ENCODE peak calls at places on chromosomes 5 and 9, in four cellular contexts. R is ovary, A is spleen, Q is uterus. L is an unnamed sample.

GRCh38 chr5:6710551-6711318 is 2.5 kb upstream of the TENT4A start:
- DNase-seq in R (no peak), A (no peak), Q (no peak), L (no peak)

GRCh38 chr9:34123682-34124081 is 2.8 kb downstream of the DCAF12 start:
- DNase-seq in R (no peak), A (peak), Q (no peak), L (peak)

GRCh38 chr5:91978221-91978882 is 595.2 kb upstream of the ARRDC3 start:
- DNase-seq in R (no peak), A (no peak), Q (no peak), L (no peak)

GRCh38 chr5:55445817-55446216 is 88.9 kb downstream of the PLPP1 start:
- DNase-seq in R (no peak), A (no peak), Q (no peak), L (no peak)

GRCh38 chr9:21550392-21550791 is 68.3 kb upstream of the IFNE start:
- DNase-seq in R (no peak), A (no peak), Q (no peak), L (no peak)

GRCh38 chr5:167652690-167653089 is 638.8 kb upstream of the WWC1 start:
- DNase-seq in R (no peak), A (no peak), Q (no peak), L (no peak)

GRCh38 chr5:65914644-65915196 is 11.7 kb upstream of the ERBIN start:
- DNase-seq in R (no peak), A (no peak), Q (no peak), L (no peak)

GRCh38 chr5:78243091-78243490 is 51.4 kb downstream of the AP3B1 start:
- DNase-seq in R (no peak), A (no peak), Q (no peak), L (no peak)

GRCh38 chr9:135344523-135344901 is 135.1 kb upstream of the PPP1R26 start:
- DNase-seq in R (no peak), A (peak), Q (no peak), L (no peak)

GRCh38 chr5:126370796-126371718 is 52.2 kb upstream of the GRAMD2B start:
- DNase-seq in R (no peak), A (no peak), Q (no peak), L (no peak)

GRCh38 chr5:133900498-133901270 is 67.7 kb downstream of the C5orf15 start:
- DNase-seq in R (no peak), A (no peak), Q (no peak), L (peak)

GRCh38 chr5:133904641-133905040 is 63.8 kb downstream of the C5orf15 start:
- DNase-seq in R (no peak), A (no peak), Q (no peak), L (no peak)

GRCh38 chr5:133899506-133899905 is 68.9 kb downstream of the C5orf15 start:
- DNase-seq in R (no peak), A (no peak), Q (no peak), L (no peak)

GRCh38 chr5:133905494-133905893 is 62.9 kb downstream of the C5orf15 start:
- DNase-seq in R (no peak), A (no peak), Q (no peak), L (peak)

GRCh38 chr5:133902521-133903118 is 65.8 kb downstream of the C5orf15 start:
- DNase-seq in R (no peak), A (no peak), Q (no peak), L (peak)
- TF ChIP-seq POLR2A in R (no peak), A (no peak), Q (no peak), L (peak)

DNA sequence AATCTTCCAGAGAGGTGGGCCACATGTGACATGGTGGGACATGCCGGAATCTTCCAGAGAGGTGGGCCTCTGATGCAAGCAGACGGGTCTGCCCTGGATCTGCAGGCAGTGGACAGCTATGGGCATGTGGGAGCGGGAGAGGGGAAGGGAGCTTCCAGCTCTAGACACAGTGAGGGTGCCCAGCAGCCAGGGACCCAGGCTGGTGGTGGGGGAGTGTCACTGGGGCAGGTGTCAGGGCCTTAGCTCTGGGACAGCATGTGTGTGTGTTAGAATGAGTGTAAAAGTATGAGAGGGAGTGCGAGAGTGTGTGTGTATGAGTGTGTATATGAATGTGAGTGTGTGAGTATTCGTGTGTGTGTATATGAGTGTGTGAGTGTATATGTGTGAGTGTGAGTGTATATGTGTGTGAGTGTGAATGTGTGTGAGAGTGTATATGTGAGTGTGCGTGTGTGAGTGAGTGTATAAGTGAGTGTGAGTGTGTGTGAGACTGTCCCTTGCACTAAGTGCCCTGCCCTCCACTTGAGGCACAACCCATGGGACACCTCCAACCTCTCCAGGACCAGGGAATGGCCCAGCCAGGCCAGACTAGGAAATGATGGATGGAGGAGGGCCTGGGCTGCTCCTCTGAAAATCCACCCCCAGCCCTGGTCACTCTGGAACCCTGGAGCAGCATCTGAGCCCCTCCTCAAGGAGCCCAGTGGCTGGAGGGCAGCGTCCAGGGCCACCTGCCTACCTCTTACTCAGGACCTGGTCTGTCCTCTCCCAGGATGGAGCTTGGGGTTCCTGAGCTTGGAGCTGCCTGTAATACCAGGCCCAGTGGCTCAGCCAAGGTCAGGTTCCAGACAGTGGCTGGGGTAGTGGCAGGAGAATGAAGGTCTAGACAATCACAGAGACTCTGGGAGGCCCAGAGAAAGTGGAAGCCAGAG is 122.2 kb downstream of the C9orf50 start:
- DNase-seq in R (no peak), A (no peak), Q (no peak), L (no peak)
- TF ChIP-seq POLR2A in R (no peak), A (no peak), Q (no peak), L (no peak)

GRCh38 chr9:13790055-13790454 is 510.6 kb upstream of the MPDZ start:
- DNase-seq in R (no peak), A (no peak), Q (no peak), L (no peak)
- TF ChIP-seq POLR2A in R (no peak), A (no peak), Q (no peak), L (no peak)

DNA sequence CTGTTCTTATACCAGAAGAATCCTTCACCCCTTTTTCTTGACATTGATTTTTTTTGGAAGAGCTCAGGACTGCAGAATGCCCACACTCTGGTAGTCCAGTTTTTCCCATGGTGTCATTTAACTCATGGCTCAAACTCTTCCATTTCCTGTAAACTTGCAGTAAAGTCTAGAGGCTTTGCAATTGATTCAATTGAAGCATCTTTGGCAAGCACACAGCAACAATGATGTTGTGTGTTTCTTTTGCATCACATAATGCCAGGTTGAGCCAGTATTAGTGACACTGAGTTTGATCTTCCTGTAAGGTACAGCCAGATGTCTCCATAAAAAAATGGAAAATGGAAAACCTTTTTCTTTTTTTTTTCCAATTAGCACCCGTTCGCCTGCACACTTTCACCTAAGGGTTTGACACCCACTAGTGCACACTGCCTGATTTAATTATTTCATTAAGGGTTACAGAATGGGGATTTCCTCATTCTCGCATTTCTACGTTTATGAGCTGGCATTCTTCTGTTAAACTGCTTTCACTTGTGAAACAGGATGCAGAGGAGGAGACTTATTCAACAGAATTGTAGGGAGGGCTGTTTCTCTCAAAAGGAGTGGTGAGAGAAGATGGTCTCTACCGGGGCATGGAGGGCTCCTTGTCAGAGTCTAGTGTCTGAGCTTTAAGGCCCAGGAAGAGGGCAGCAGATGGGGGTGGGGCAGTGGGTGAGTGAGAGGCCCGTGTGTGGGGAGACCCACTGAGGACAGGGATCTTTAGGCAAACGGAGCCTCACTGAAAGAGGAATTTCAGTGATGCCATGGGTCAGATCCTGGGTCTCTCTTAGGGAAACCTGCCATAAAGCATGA is 2.2 kb upstream of the S1PR3 start:
- DNase-seq in R (no peak), A (no peak), Q (peak), L (no peak)
- TF ChIP-seq POLR2A in R (no peak), A (no peak), Q (no peak), L (no peak)

GRCh38 chr5:178626484-178627258 is at the start of gene CLK4:
- DNase-seq in R (peak), A (peak), Q (peak), L (peak)
- TF ChIP-seq POLR2A in R (peak), A (no peak), Q (peak), L (peak)

DNA sequence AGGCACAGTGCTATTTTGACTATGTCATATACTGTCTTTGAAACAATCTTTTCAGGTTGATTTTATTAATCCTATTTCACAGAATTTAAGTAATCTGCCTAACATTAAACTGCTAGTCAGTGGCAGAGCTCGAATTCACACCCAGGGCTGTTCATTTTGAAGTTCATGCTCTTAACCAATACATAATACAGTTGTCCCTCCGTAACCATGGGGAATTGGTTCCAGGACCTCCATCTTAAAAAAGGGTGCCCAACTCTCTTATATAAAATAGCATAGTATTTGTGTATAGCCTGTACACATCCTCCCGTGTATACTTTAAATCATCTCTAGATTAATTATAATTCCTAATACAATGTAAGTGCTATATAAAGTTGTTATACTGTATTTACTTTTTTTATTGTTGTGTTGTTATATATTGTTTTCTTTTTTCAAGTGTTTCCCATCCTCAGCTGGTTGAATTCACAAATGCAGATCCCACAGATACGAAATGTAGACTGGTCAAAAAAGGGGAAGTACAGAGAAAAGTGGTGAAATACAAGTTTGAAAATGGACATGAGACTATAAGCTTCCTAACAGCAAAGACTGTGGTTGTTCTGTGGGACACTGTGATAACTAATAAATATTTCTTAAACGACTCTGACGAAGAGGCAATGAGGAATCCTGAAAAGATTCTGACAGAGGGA is 18.3 kb downstream of the RFX3 start:
- DNase-seq in R (no peak), A (no peak), Q (no peak), L (peak)
- TF ChIP-seq POLR2A in R (no peak), A (no peak), Q (no peak), L (no peak)

DNA sequence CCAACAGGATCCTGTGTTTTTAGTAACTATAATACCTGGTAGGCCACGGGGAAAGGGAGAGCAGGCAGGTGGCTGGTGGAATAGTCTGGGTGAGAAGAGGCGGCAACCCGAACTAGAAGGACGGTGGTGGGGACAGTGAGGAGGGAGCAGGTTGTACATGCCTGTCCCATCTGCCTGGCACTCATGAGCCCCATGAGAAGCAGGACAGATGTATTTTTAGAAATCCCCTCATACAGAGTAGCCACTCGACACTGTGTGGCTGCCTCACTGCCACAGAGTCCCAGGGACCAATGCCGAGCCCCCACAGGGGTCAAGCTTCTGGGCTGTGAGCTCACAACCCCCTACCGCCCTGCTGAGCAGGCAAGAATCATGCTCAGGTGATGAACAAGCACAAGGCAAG is 136.6 kb downstream of the SEC61B start:
- DNase-seq in R (no peak), A (no peak), Q (no peak), L (no peak)
- TF ChIP-seq POLR2A in R (no peak), A (no peak), Q (no peak), L (no peak)